ENCODE peak calls at places on chromosomes 3 and 15, in seven cellular contexts. One of them, this sample, is unnamed.

GRCh38 chr3:188389711-188390346 is 235.9 kb downstream of the LPP start:
- DNase-seq in tibial artery: peak; percentile 54
- DNase-seq in lower lobe of right lung: no peak
- DNase-seq in left ventricle myocardium inferior: peak; percentile 22
- DNase-seq in sigmoid colon: peak; percentile 73
- DNase-seq in fibroblast of lung: no peak
- DNase-seq in cardiac muscle cell: no peak
- DNase-seq in this sample: no peak

GRCh38 chr3:122893282-122893681 is 98.4 kb downstream of the SLC49A4 start:
- DNase-seq in tibial artery: no peak
- DNase-seq in lower lobe of right lung: no peak
- DNase-seq in left ventricle myocardium inferior: no peak
- DNase-seq in sigmoid colon: no peak
- DNase-seq in fibroblast of lung: no peak
- DNase-seq in cardiac muscle cell: no peak
- DNase-seq in this sample: no peak

GRCh38 chr3:100438623-100438974 is 37.3 kb downstream of the LNP1 start:
- DNase-seq in tibial artery: no peak
- DNase-seq in lower lobe of right lung: no peak
- DNase-seq in left ventricle myocardium inferior: no peak
- DNase-seq in sigmoid colon: no peak
- DNase-seq in fibroblast of lung: no peak
- DNase-seq in cardiac muscle cell: no peak
- DNase-seq in this sample: no peak

GRCh38 chr15:35123743-35124142 is 38.6 kb upstream of the NANOGP8 start:
- DNase-seq in tibial artery: no peak
- DNase-seq in lower lobe of right lung: no peak
- DNase-seq in left ventricle myocardium inferior: no peak
- DNase-seq in sigmoid colon: no peak
- DNase-seq in fibroblast of lung: peak; percentile 12
- DNase-seq in cardiac muscle cell: peak; percentile 40
- DNase-seq in this sample: no peak

GRCh38 chr15:73753250-73754130 is at the start of gene INSYN1:
- DNase-seq in tibial artery: peak; percentile 36
- DNase-seq in lower lobe of right lung: no peak
- DNase-seq in left ventricle myocardium inferior: peak; percentile 75
- DNase-seq in sigmoid colon: peak; percentile 77
- DNase-seq in fibroblast of lung: peak; percentile 22
- DNase-seq in cardiac muscle cell: peak; percentile 69
- DNase-seq in this sample: no peak

GRCh38 chr3:73927203-73927570 is 302.4 kb upstream of the PDZRN3 start:
- DNase-seq in tibial artery: no peak
- DNase-seq in lower lobe of right lung: no peak
- DNase-seq in left ventricle myocardium inferior: no peak
- DNase-seq in sigmoid colon: no peak
- DNase-seq in fibroblast of lung: no peak
- DNase-seq in cardiac muscle cell: no peak
- DNase-seq in this sample: no peak

GRCh38 chr15:96807361-96807760 is 476.9 kb downstream of the NR2F2 start:
- DNase-seq in tibial artery: no peak
- DNase-seq in lower lobe of right lung: no peak
- DNase-seq in left ventricle myocardium inferior: no peak
- DNase-seq in sigmoid colon: no peak
- DNase-seq in fibroblast of lung: no peak
- DNase-seq in cardiac muscle cell: no peak
- DNase-seq in this sample: no peak

GRCh38 chr3:127469760-127470159 is 120.8 kb downstream of the TPRA1 start:
- DNase-seq in tibial artery: no peak
- DNase-seq in lower lobe of right lung: no peak
- DNase-seq in left ventricle myocardium inferior: no peak
- DNase-seq in sigmoid colon: no peak
- DNase-seq in fibroblast of lung: no peak
- DNase-seq in cardiac muscle cell: no peak
- DNase-seq in this sample: no peak

GRCh38 chr3:156642750-156643728 is 31.4 kb upstream of the TIPARP start:
- DNase-seq in tibial artery: no peak
- DNase-seq in lower lobe of right lung: no peak
- DNase-seq in left ventricle myocardium inferior: no peak
- DNase-seq in sigmoid colon: no peak
- DNase-seq in fibroblast of lung: no peak
- DNase-seq in cardiac muscle cell: peak; percentile 23
- DNase-seq in this sample: no peak

GRCh38 chr3:69090021-69090420 is 5.3 kb downstream of the ARL6IP5 start:
- DNase-seq in tibial artery: no peak
- DNase-seq in lower lobe of right lung: no peak
- DNase-seq in left ventricle myocardium inferior: no peak
- DNase-seq in sigmoid colon: no peak
- DNase-seq in fibroblast of lung: peak; percentile 91
- DNase-seq in cardiac muscle cell: peak; percentile 79
- DNase-seq in this sample: no peak

GRCh38 chr3:192915306-192915705 is 2.4 kb downstream of the MB21D2 start:
- DNase-seq in tibial artery: no peak
- DNase-seq in lower lobe of right lung: no peak
- DNase-seq in left ventricle myocardium inferior: no peak
- DNase-seq in sigmoid colon: no peak
- DNase-seq in fibroblast of lung: peak; percentile 55
- DNase-seq in cardiac muscle cell: peak; percentile 68
- DNase-seq in this sample: no peak

GRCh38 chr15:98699591-98700424 is 51.5 kb downstream of the IGF1R start:
- DNase-seq in tibial artery: no peak
- DNase-seq in lower lobe of right lung: no peak
- DNase-seq in left ventricle myocardium inferior: no peak
- DNase-seq in sigmoid colon: no peak
- DNase-seq in fibroblast of lung: no peak
- DNase-seq in cardiac muscle cell: no peak
- DNase-seq in this sample: no peak

GRCh38 chr15:72758195-72758594 is 25.4 kb downstream of the ADPGK start:
- DNase-seq in tibial artery: no peak
- DNase-seq in lower lobe of right lung: no peak
- DNase-seq in left ventricle myocardium inferior: no peak
- DNase-seq in sigmoid colon: no peak
- DNase-seq in fibroblast of lung: peak; percentile 69
- DNase-seq in cardiac muscle cell: peak; percentile 93
- DNase-seq in this sample: no peak

GRCh38 chr3:129507181-129507831 is 21.1 kb upstream of the RHO start:
- DNase-seq in tibial artery: peak; percentile 28
- DNase-seq in lower lobe of right lung: no peak
- DNase-seq in left ventricle myocardium inferior: peak; percentile 55
- DNase-seq in sigmoid colon: no peak
- DNase-seq in fibroblast of lung: no peak
- DNase-seq in cardiac muscle cell: no peak
- DNase-seq in this sample: no peak

GRCh38 chr15:63765338-63765737 is 68.4 kb downstream of the HERC1 start:
- DNase-seq in tibial artery: no peak
- DNase-seq in lower lobe of right lung: no peak
- DNase-seq in left ventricle myocardium inferior: no peak
- DNase-seq in sigmoid colon: no peak
- DNase-seq in fibroblast of lung: no peak
- DNase-seq in cardiac muscle cell: no peak
- DNase-seq in this sample: no peak

GRCh38 chr3:21682231-21682630 is 68.8 kb downstream of the ZNF385D start:
- DNase-seq in tibial artery: no peak
- DNase-seq in lower lobe of right lung: no peak
- DNase-seq in left ventricle myocardium inferior: no peak
- DNase-seq in sigmoid colon: no peak
- DNase-seq in fibroblast of lung: no peak
- DNase-seq in cardiac muscle cell: no peak
- DNase-seq in this sample: no peak

GRCh38 chr3:171950373-171950772 is 89.0 kb upstream of the FNDC3B start:
- DNase-seq in tibial artery: no peak
- DNase-seq in lower lobe of right lung: no peak
- DNase-seq in left ventricle myocardium inferior: no peak
- DNase-seq in sigmoid colon: no peak
- DNase-seq in fibroblast of lung: peak; percentile 53
- DNase-seq in cardiac muscle cell: peak; percentile 25
- DNase-seq in this sample: no peak

GRCh38 chr15:80693682-80694623 is 1.2 kb upstream of the ABHD17C start:
- DNase-seq in tibial artery: no peak
- DNase-seq in lower lobe of right lung: no peak
- DNase-seq in left ventricle myocardium inferior: no peak
- DNase-seq in sigmoid colon: no peak
- DNase-seq in fibroblast of lung: peak; percentile 37
- DNase-seq in cardiac muscle cell: no peak
- DNase-seq in this sample: no peak

GRCh38 chr3:39097716-39098472 is 9.5 kb downstream of the GORASP1 start:
- DNase-seq in tibial artery: no peak
- DNase-seq in lower lobe of right lung: no peak
- DNase-seq in left ventricle myocardium inferior: no peak
- DNase-seq in sigmoid colon: no peak
- DNase-seq in fibroblast of lung: no peak
- DNase-seq in cardiac muscle cell: no peak
- DNase-seq in this sample: no peak

GRCh38 chr3:52428151-52429005 is 16.5 kb downstream of the SEMA3G start:
- DNase-seq in tibial artery: peak; percentile 74
- DNase-seq in lower lobe of right lung: no peak
- DNase-seq in left ventricle myocardium inferior: peak; percentile 50
- DNase-seq in sigmoid colon: peak; percentile 76
- DNase-seq in fibroblast of lung: peak; percentile 89
- DNase-seq in cardiac muscle cell: peak; percentile 89
- DNase-seq in this sample: peak; percentile 52

GRCh38 chr3:138941259-138941885 is 5.6 kb downstream of the FOXL2 start:
- DNase-seq in tibial artery: no peak
- DNase-seq in lower lobe of right lung: no peak
- DNase-seq in left ventricle myocardium inferior: no peak
- DNase-seq in sigmoid colon: no peak
- DNase-seq in fibroblast of lung: no peak
- DNase-seq in cardiac muscle cell: peak; percentile 77
- DNase-seq in this sample: peak; percentile 33

GRCh38 chr3:9884555-9885165 is 4.6 kb upstream of the CIDEC start:
- DNase-seq in tibial artery: no peak
- DNase-seq in lower lobe of right lung: no peak
- DNase-seq in left ventricle myocardium inferior: no peak
- DNase-seq in sigmoid colon: no peak
- DNase-seq in fibroblast of lung: peak; percentile 77
- DNase-seq in cardiac muscle cell: peak; percentile 79
- DNase-seq in this sample: no peak

GRCh38 chr15:66006986-66007385 is 137.7 kb downstream of the RAB11A start:
- DNase-seq in tibial artery: no peak
- DNase-seq in lower lobe of right lung: no peak
- DNase-seq in left ventricle myocardium inferior: no peak
- DNase-seq in sigmoid colon: no peak
- DNase-seq in fibroblast of lung: no peak
- DNase-seq in cardiac muscle cell: peak; percentile 40
- DNase-seq in this sample: no peak

GRCh38 chr3:190076601-190077444 is 43.9 kb downstream of the P3H2 start:
- DNase-seq in tibial artery: peak; percentile 35
- DNase-seq in lower lobe of right lung: no peak
- DNase-seq in left ventricle myocardium inferior: no peak
- DNase-seq in sigmoid colon: no peak
- DNase-seq in fibroblast of lung: peak; percentile 95
- DNase-seq in cardiac muscle cell: peak; percentile 94
- DNase-seq in this sample: no peak

DNA sequence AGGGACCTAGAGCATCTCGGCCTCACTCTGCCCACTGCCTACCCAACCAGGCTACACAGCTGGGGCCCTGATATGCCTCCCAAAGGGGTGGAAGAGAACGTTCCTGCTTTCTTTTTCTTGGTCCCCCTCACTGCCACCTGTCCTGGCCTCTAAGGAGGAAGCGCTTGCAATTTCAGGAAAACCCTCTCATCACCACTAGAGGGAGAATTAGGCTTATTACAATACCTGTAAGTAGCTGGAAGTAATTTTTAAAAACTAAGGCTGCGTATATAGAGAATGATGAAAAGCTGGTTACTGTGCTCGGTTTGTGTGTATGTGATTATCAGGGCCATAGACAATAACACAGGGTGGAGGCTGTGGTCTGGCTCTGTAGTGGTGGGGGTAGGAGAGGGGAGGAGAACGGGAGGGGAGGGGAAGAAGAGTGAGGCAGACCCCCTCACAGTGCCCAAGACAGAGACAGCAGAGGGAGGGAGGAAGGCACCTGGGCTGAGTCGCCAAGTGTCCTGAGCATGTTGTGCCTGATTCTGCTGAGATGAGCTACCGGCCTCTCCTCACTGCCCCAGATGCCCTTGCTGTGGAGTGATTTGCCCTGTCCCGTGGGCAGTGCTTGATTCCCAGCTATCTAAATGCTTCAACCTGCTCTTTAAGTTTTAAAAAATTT is 3.3 kb downstream of the GABRG3 start:
- DNase-seq in tibial artery: no peak
- DNase-seq in lower lobe of right lung: no peak
- DNase-seq in left ventricle myocardium inferior: no peak
- DNase-seq in sigmoid colon: no peak
- DNase-seq in fibroblast of lung: peak; percentile 28
- DNase-seq in cardiac muscle cell: peak; percentile 8
- DNase-seq in this sample: peak; percentile 26
- TF ChIP-seq CTCF in tibial artery: no peak
- TF ChIP-seq CTCF in lower lobe of right lung: no peak
- TF ChIP-seq CTCF in left ventricle myocardium inferior: peak; percentile 33
- TF ChIP-seq CTCF in sigmoid colon: no peak
- TF ChIP-seq CTCF in fibroblast of lung: no peak
- TF ChIP-seq CTCF in cardiac muscle cell: peak; percentile 33
- TF ChIP-seq CTCF in this sample: peak; percentile 61

DNA sequence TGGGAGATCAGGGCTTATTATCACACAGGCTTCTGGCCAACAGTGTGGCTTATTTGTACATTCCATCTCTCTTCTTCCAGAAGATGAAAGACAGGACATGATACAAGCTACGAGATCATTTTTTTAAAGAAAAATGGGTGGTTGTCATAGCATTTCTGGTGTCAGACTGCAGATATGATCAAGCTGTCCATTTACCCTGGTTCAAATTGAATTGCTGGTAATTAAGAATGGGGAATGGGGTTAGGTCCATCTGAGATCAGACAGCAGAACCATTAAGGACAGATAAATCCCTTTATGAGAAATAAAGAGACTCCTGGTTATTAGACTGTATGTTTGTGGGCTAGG is 319.7 kb upstream of the AZI2 start:
- DNase-seq in tibial artery: no peak
- DNase-seq in lower lobe of right lung: no peak
- DNase-seq in left ventricle myocardium inferior: no peak
- DNase-seq in sigmoid colon: no peak
- DNase-seq in fibroblast of lung: no peak
- DNase-seq in cardiac muscle cell: no peak
- DNase-seq in this sample: no peak
- H3K4me3 ChIP-seq in tibial artery: no peak overlapping the region
- H3K4me3 ChIP-seq in lower lobe of right lung: no peak overlapping the region
- H3K4me3 ChIP-seq in left ventricle myocardium inferior: no peak overlapping the region
- H3K4me3 ChIP-seq in sigmoid colon: no peak overlapping the region
- H3K4me3 ChIP-seq in fibroblast of lung: no peak overlapping the region
- H3K4me3 ChIP-seq in cardiac muscle cell: no peak overlapping the region
- H3K4me3 ChIP-seq in this sample: no peak overlapping the region

GRCh38 chr15:78082743-78083110 is 5.2 kb upstream of the TBC1D2B start:
- DNase-seq in tibial artery: no peak
- DNase-seq in lower lobe of right lung: no peak
- DNase-seq in left ventricle myocardium inferior: no peak
- DNase-seq in sigmoid colon: peak; percentile 36
- DNase-seq in fibroblast of lung: no peak
- DNase-seq in cardiac muscle cell: no peak
- DNase-seq in this sample: no peak
- TF ChIP-seq CTCF in tibial artery: no peak
- TF ChIP-seq CTCF in lower lobe of right lung: no peak
- TF ChIP-seq CTCF in left ventricle myocardium inferior: no peak
- TF ChIP-seq CTCF in sigmoid colon: no peak
- TF ChIP-seq CTCF in fibroblast of lung: no peak
- TF ChIP-seq CTCF in cardiac muscle cell: no peak
- TF ChIP-seq CTCF in this sample: no peak

DNA sequence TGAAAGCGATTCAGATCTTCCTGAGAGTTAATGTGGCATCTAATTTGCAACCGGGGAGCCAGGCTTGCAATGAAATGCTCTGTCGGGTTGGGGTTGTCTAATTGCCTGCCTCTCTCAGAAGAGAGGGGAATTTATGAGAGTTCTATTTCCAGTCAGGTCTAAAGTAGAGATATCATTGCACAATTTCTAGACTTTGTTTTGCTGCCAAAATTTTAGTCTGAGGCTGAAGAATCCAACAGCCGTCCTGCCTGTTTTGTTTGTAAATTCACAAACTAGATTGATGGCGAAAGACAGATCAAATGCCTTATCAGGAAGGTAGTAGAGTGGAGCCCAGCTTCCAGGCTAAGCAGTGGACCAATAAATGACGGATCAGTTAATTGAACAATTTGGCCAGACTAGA is 630 bp downstream of the LIPC start:
- DNase-seq in tibial artery: no peak
- DNase-seq in lower lobe of right lung: no peak
- DNase-seq in left ventricle myocardium inferior: no peak
- DNase-seq in sigmoid colon: no peak
- DNase-seq in fibroblast of lung: peak; percentile 58
- DNase-seq in cardiac muscle cell: peak; percentile 75
- DNase-seq in this sample: no peak
- H3K4me3 ChIP-seq in tibial artery: no peak overlapping the region
- H3K4me3 ChIP-seq in lower lobe of right lung: no peak overlapping the region
- H3K4me3 ChIP-seq in left ventricle myocardium inferior: no peak overlapping the region
- H3K4me3 ChIP-seq in sigmoid colon: no peak overlapping the region
- H3K4me3 ChIP-seq in fibroblast of lung: no peak overlapping the region
- H3K4me3 ChIP-seq in cardiac muscle cell: no peak overlapping the region
- H3K4me3 ChIP-seq in this sample: no peak overlapping the region